ENCODE peak calls at places on chromosomes 12 and 14, in nine cellular contexts. K is foreskin fibroblast, E is HepG2, U is GM12864, B is dorsolateral prefrontal cortex, J is prostate gland, D is PC-3, L is IMR-90, R is GM12878. V is an unnamed sample.

GRCh38 chr12:57694459-57695019 is 607 bp downstream of the OS9 start:
- DNase-seq in L (no peak), R (no peak), B (peak), U (no peak), J (no peak), K (peak), D (peak), E (no peak), V (peak)

GRCh38 chr12:53976172-53976822 is 1.5 kb upstream of the HOTAIR start:
- DNase-seq in L (no peak), D (no peak), R (no peak), K (peak), B (no peak), J (no peak), U (no peak), E (no peak), V (no peak)

GRCh38 chr12:49537709-49538601 is 875 bp upstream of the KCNH3 start:
- DNase-seq in J (no peak), B (peak), K (no peak), L (no peak), U (no peak), D (peak), E (no peak), R (no peak), V (no peak)

GRCh38 chr14:65267856-65268255 is 144.7 kb upstream of the FUT8 start:
- DNase-seq in U (no peak), B (no peak), R (no peak), K (no peak), L (no peak), J (no peak), E (no peak), D (no peak), V (no peak)

GRCh38 chr14:58677525-58677924 is 39.8 kb downstream of the DACT1 start:
- DNase-seq in L (no peak), U (no peak), D (no peak), B (no peak), R (no peak), E (no peak), K (no peak), J (no peak), V (no peak)

GRCh38 chr12:62602445-62603060 is 135.9 kb downstream of the MON2 start:
- DNase-seq in U (peak), L (peak), B (peak), J (peak), K (peak), E (peak), D (peak), R (peak), V (peak)

GRCh38 chr14:23695220-23695999 is 59.2 kb downstream of the DHRS2 start:
- DNase-seq in D (no peak), R (no peak), L (no peak), U (no peak), B (no peak), J (no peak), K (no peak), E (no peak), V (no peak)

GRCh38 chr12:101616027-101616494 is 21.3 kb downstream of the MYBPC1 start:
- DNase-seq in L (no peak), R (no peak), B (no peak), U (no peak), D (peak), K (no peak), E (peak), J (peak), V (peak)

GRCh38 chr12:6336079-6336858 is 5.6 kb downstream of the TNFRSF1A start:
- DNase-seq in U (no peak), J (peak), B (peak), K (peak), E (peak), R (no peak), L (peak), D (peak), V (peak)

GRCh38 chr14:69052181-69052601 is 73.1 kb upstream of the ACTN1 start:
- DNase-seq in D (no peak), E (no peak), K (no peak), L (no peak), U (no peak), B (no peak), J (no peak), R (no peak), V (no peak)

DNA sequence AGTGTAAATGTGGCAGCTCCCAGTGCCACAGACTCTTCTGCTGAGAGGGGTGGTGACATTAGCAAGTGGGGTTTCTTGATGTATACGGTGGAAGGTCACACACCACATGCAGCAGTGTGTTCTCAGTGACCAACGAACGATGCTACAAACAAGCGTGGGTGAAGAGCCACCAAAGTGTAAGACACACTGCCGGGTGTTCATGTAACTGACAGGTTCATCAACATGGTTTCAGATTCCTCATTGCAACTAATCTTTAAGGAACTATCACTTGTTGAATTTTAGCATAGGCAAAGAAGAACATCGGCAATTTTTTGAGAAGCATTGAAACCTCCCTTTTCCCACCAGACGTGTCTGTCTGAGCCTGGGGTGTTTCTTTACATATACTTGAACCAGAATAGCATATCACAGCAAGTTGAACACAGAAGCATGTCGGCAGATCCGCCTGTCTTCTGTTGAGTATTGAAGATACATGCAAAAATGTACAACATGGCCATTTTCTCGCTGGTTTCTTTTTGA is 58.8 kb downstream of the PPP2R5C start:
- DNase-seq in U (no peak), E (no peak), J (no peak), L (no peak), R (peak), D (no peak), K (no peak), B (no peak), V (peak)
- H3K4me3 ChIP-seq in U (no peak), E (no peak), J (no peak), L (no peak), R (no peak), D (no peak), K (no peak), B (no peak), V (no peak)

GRCh38 chr12:92089559-92089958 is 56.1 kb downstream of the BTG1 start:
- DNase-seq in R (no peak), B (no peak), D (no peak), J (no peak), E (no peak), U (no peak), K (no peak), L (no peak), V (no peak)

GRCh38 chr12:92096346-92097136 is 49.1 kb downstream of the BTG1 start:
- DNase-seq in J (no peak), R (no peak), E (no peak), L (peak), B (no peak), U (no peak), D (peak), K (no peak), V (peak)

GRCh38 chr12:92098594-92099370 is 46.9 kb downstream of the BTG1 start:
- DNase-seq in E (peak), R (no peak), L (no peak), J (no peak), K (no peak), U (no peak), B (no peak), D (no peak), V (no peak)

GRCh38 chr12:92088802-92089201 is 56.8 kb downstream of the BTG1 start:
- DNase-seq in L (no peak), B (no peak), R (no peak), J (no peak), E (no peak), D (no peak), U (no peak), K (no peak), V (no peak)

DNA sequence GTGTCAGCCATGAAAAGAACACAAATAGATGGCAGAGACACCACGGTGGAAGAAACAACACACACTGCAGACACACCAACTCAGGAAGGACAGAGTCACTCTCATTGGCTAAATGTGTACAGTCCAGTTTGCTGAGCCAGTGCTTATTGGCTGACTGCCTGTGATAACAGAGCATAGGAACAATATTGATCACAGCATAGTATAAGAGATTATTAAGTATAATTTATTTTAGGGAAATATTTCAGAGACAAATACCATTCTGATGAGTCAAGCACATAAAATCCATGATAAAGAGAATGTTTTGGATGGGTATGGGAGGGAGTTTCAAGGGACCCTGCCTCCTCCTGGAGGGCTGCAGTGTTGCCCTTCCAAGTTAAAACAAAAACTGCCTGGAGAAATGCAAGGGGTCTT is 50.9 kb downstream of the BTG1 start:
- DNase-seq in K (no peak), B (no peak), J (no peak), L (peak), R (no peak), U (no peak), D (peak), E (no peak), V (no peak)
- TF ChIP-seq CTCF in K (peak), B (no peak), J (no peak), L (peak), R (no peak), U (no peak), D (peak), E (no peak), V (no peak)

GRCh38 chr12:12582895-12583303 is 20.2 kb upstream of the DUSP16 start:
- DNase-seq in B (no peak), J (no peak), U (peak), K (peak), L (peak), D (peak), R (peak), E (peak), V (peak)
- H3K4me3 ChIP-seq in B (no peak), J (no peak), U (no peak), K (no peak), L (no peak), D (no peak), R (no peak), E (peak), V (no peak)

DNA sequence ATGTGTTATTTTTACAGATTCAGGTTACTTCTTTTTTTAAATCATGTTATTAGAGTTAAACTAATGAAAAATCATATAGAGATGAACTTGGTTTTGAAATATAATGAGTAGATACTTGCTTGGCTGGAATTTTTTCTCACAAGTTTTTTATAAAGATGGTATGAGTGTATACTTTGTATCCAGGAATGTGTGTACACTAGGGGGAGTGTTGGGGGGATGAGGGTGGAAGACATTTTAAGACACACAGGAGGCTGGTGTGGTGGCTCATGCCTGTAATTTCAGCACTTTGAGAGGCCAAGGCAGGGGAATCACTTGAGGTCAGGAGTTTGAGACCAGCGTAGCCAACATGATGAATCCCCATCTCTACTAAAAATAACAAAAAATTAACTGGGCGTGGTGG is 23.2 kb downstream of the PPM1A start:
- DNase-seq in E (no peak), L (no peak), R (no peak), B (no peak), K (no peak), J (no peak), D (peak), U (no peak), V (no peak)
- TF ChIP-seq CTCF in E (no peak), L (no peak), R (no peak), B (no peak), K (no peak), J (no peak), D (peak), U (no peak), V (no peak)

V was measured in GM12865.